ENCODE peak calls at places on chromosomes 4 and X, in nine cellular contexts. N is vagina; A is WTC11; T is CD8-positive, alpha-beta memory T cell; V is lung; Y is EL; R is DMS 273 treated with DMSO at 0.1 percent for 48 hours; L is anterior cingulate cortex; U is activated CD4-positive, alpha-beta T cell treated with anti-CD3 and anti-CD28 coated beads, Interleukin-2, amount 10 ng/mL, durations not matched to agents 7 days and 5 days. M is an unnamed sample.

GRCh38 chr4:105022811-105023667 is 123.6 kb upstream of the TET2 start:
- DNase-seq in A (no peak), L (no peak), T (no peak), V (no peak), Y (peak; percentile 67), U (no peak), R (no peak), N (no peak), M (peak; percentile 87)

GRCh38 chrX:107715331-107716044 is 60.1 kb downstream of the TSC22D3 start:
- DNase-seq in T (no peak), V (no peak), N (no peak), L (peak; percentile 30), Y (peak; percentile 16), U (peak; percentile 16), R (no peak), A (no peak), M (no peak)

GRCh38 chr4:153731239-153731638 is 28.6 kb downstream of the RNF175 start:
- DNase-seq in T (no peak), L (no peak), U (no peak), N (no peak), A (no peak), R (no peak), Y (peak; percentile 65), V (no peak), M (peak; percentile 68)

GRCh38 chrX:120213438-120214265 is 37.0 kb upstream of the ZBTB33 start:
- DNase-seq in R (peak; percentile 10), L (peak; percentile 6), Y (peak; percentile 48), A (peak; percentile 63), N (no peak), V (peak; percentile 68), T (peak; percentile 29), U (peak; percentile 64), M (peak; percentile 15)

GRCh38 chr4:173485164-173485563 is 44.9 kb downstream of the HAND2 start:
- DNase-seq in T (no peak), V (no peak), L (no peak), U (peak; percentile 37), Y (no peak), A (no peak), N (no peak), R (no peak), M (peak; percentile 52)

GRCh38 chr4:61212788-61213187 is 12.7 kb downstream of the ADGRL3 start:
- DNase-seq in N (no peak), V (no peak), A (no peak), U (no peak), T (no peak), Y (no peak), R (no peak), L (no peak), M (no peak)

GRCh38 chr4:39415678-39416283 is 9.1 kb downstream of the KLB start:
- DNase-seq in T (no peak), V (no peak), A (no peak), L (no peak), Y (no peak), U (no peak), N (no peak), R (no peak), M (no peak)

GRCh38 chr4:184448828-184449227 is 25.5 kb downstream of the IRF2 start:
- DNase-seq in A (no peak), L (peak; percentile 21), N (no peak), Y (peak; percentile 68), R (no peak), U (peak; percentile 12), T (no peak), V (peak; percentile 53), M (peak; percentile 41)

GRCh38 chr4:55727746-55728145 is 91.6 kb upstream of the NMU start:
- DNase-seq in V (no peak), A (no peak), T (no peak), Y (peak; percentile 50), N (no peak), L (no peak), U (no peak), R (no peak), M (no peak)

GRCh38 chr4:109943745-109944144 is 31.1 kb downstream of the EGF start:
- DNase-seq in R (no peak), Y (no peak), L (no peak), T (no peak), N (no peak), U (no peak), V (no peak), A (no peak), M (no peak)

GRCh38 chr4:24862073-24862751 is 50.6 kb downstream of the CCDC149 start:
- DNase-seq in A (no peak), N (no peak), Y (no peak), T (no peak), U (no peak), L (no peak), V (no peak), R (no peak), M (no peak)

GRCh38 chrX:12239356-12240082 is 101.2 kb downstream of the FRMPD4 start:
- DNase-seq in R (no peak), V (no peak), U (no peak), L (no peak), A (no peak), Y (no peak), T (no peak), N (no peak), M (no peak)

GRCh38 chr4:158721680-158722079 is 1.5 kb downstream of the PPID start:
- DNase-seq in U (no peak), V (no peak), L (no peak), Y (no peak), N (no peak), T (no peak), R (no peak), A (no peak), M (no peak)

GRCh38 chr4:108171541-108172230 is 3.0 kb upstream of the LEF1 start:
- DNase-seq in Y (no peak), N (no peak), T (no peak), L (no peak), V (no peak), R (no peak), U (peak; percentile 81), A (peak; percentile 35), M (no peak)

GRCh38 chr4:184096561-184097239 is 121.0 kb downstream of the ENPP6 start:
- DNase-seq in R (no peak), Y (no peak), T (no peak), U (no peak), V (no peak), L (no peak), N (no peak), A (no peak), M (peak; percentile 9)

GRCh38 chrX:128020701-128021100 is 31.5 kb downstream of the ACTRT1 start:
- DNase-seq in T (no peak), N (no peak), A (no peak), L (no peak), Y (no peak), U (no peak), R (no peak), V (no peak), M (peak; percentile 22)

GRCh38 chrX:151815461-151815860 is 80.9 kb downstream of the CNGA2 start:
- DNase-seq in R (no peak), A (no peak), U (no peak), T (no peak), V (no peak), L (no peak), Y (no peak), N (no peak), M (peak; percentile 76)

GRCh38 chr4:101346562-101347266 is 612 bp downstream of the PPP3CA start:
- DNase-seq in N (no peak), V (peak; percentile 60), R (no peak), T (peak; percentile 58), Y (peak; percentile 61), U (peak; percentile 59), A (peak; percentile 51), L (no peak), M (peak; percentile 43)

GRCh38 chr4:181968371-181968770 is 274.8 kb upstream of the TENM3 start:
- DNase-seq in U (no peak), R (no peak), T (no peak), V (no peak), L (no peak), N (no peak), Y (peak; percentile 85), A (no peak), M (peak; percentile 92)

GRCh38 chrX:1614927-1615326 is at the start of gene ASMT:
- DNase-seq in R (no peak), A (peak; percentile 28), L (no peak), Y (no peak), T (no peak), U (no peak), N (no peak), V (no peak), M (no peak)

GRCh38 chr4:105637409-105638258 is 70.9 kb downstream of the INTS12 start:
- DNase-seq in V (peak; percentile 82), U (no peak), T (no peak), Y (no peak), L (peak; percentile 61), R (peak; percentile 38), N (no peak), A (no peak), M (peak; percentile 15)